ENCODE peak calls at places on chromosomes 12 and 14, in nine cellular contexts. D is Panc1, O is stomach, H is spleen, Y is HCT116, E is esophagus muscularis mucosa, U is HepG2, X is SK-N-SH, R is endothelial cell of umbilical vein. T is an unnamed sample. For H3K36me3, the result is how much of the 10 kb centered on the place peaks cover.

GRCh38 chr12:119730381-119730780 is 62.4 kb downstream of the PRKAB1 start:
- DNase-seq in D (no peak), O (no peak), H (peak), Y (no peak), E (no peak), U (no peak), X (no peak), R (no peak), T (no peak)

GRCh38 chr12:14408208-14408607 is 42.7 kb downstream of the ATF7IP start:
- DNase-seq in D (no peak), O (no peak), H (no peak), Y (no peak), E (no peak), U (no peak), X (peak), R (peak), T (no peak)

GRCh38 chr12:92290016-92290685 is 144.5 kb upstream of the BTG1 start:
- DNase-seq in D (no peak), O (no peak), H (no peak), Y (no peak), E (no peak), U (no peak), X (no peak), R (peak), T (no peak)

GRCh38 chr12:51976376-51977160 is 25.1 kb downstream of the ACVR1B start:
- DNase-seq in D (no peak), O (no peak), H (no peak), Y (no peak), E (no peak), U (peak), X (no peak), R (peak), T (no peak)

GRCh38 chr12:49626836-49627235 is 3.5 kb downstream of the PRPF40B start:
- DNase-seq in D (no peak), O (no peak), H (no peak), Y (no peak), E (no peak), U (no peak), X (no peak), R (no peak), T (no peak)

GRCh38 chr12:13343380-13343779 is 146.9 kb downstream of the EMP1 start:
- DNase-seq in D (no peak), O (no peak), H (no peak), Y (peak), E (no peak), U (no peak), X (no peak), R (no peak), T (no peak)

GRCh38 chr12:130016194-130016593 is 112.4 kb upstream of the TMEM132D start:
- DNase-seq in D (no peak), O (no peak), H (no peak), Y (no peak), E (no peak), U (no peak), X (no peak), R (no peak), T (no peak)

GRCh38 chr12:122062832-122063690 is 15.5 kb upstream of the MLXIP start:
- DNase-seq in D (no peak), O (peak), H (no peak), Y (peak), E (no peak), U (peak), X (peak), R (peak), T (peak)

GRCh38 chr14:64584185-64584584 is 34.4 kb downstream of the PPP1R36 start:
- DNase-seq in D (no peak), O (no peak), H (no peak), Y (no peak), E (no peak), U (no peak), X (no peak), R (no peak), T (no peak)

GRCh38 chr14:26282578-26282977 is 315.3 kb downstream of the NOVA1 start:
- DNase-seq in D (no peak), O (no peak), H (no peak), Y (no peak), E (no peak), U (no peak), X (no peak), R (no peak), T (peak)

GRCh38 chr14:24224618-24225071 is 7.5 kb downstream of the NEDD8 start:
- DNase-seq in D (no peak), O (no peak), H (no peak), Y (no peak), E (no peak), U (no peak), X (no peak), R (peak), T (no peak)

GRCh38 chr14:68814376-68815287 is 21.8 kb upstream of the ZFP36L1 start:
- DNase-seq in D (no peak), O (no peak), H (peak), Y (no peak), E (no peak), U (peak), X (peak), R (peak), T (no peak)

GRCh38 chr14:54299393-54300363 is 97.1 kb upstream of the CDKN3 start:
- DNase-seq in D (no peak), O (no peak), H (no peak), Y (no peak), E (no peak), U (peak), X (peak), R (peak), T (no peak)

GRCh38 chr14:65751510-65751909 is 339.0 kb downstream of the FUT8 start:
- DNase-seq in D (no peak), O (no peak), H (no peak), Y (no peak), E (no peak), U (no peak), X (no peak), R (no peak), T (no peak)

GRCh38 chr12:47547077-47547476 is 158.8 kb downstream of the RPAP3 start:
- DNase-seq in D (no peak), O (no peak), H (no peak), Y (no peak), E (peak), U (no peak), X (no peak), R (peak), T (no peak)
- H3K36me3 ChIP-seq in D (under half), O (under half), H (under half), Y (under half), E (under half), U (under half), X (under half), R (under half), T (under half)

GRCh38 chr12:124172646-124173045 is 122.2 kb upstream of the RFLNA start:
- DNase-seq in D (no peak), O (no peak), H (no peak), Y (no peak), E (no peak), U (no peak), X (no peak), R (no peak), T (no peak)

GRCh38 chr12:124173692-124174091 is 121.2 kb upstream of the RFLNA start:
- DNase-seq in D (no peak), O (no peak), H (no peak), Y (no peak), E (no peak), U (no peak), X (no peak), R (no peak), T (no peak)

GRCh38 chr12:124174406-124174805 is 120.5 kb upstream of the RFLNA start:
- DNase-seq in D (no peak), O (no peak), H (no peak), Y (no peak), E (no peak), U (no peak), X (no peak), R (peak), T (no peak)

GRCh38 chr12:124175731-124176130 is 119.2 kb upstream of the RFLNA start:
- DNase-seq in D (no peak), O (no peak), H (no peak), Y (no peak), E (no peak), U (no peak), X (no peak), R (no peak), T (no peak)

GRCh38 chr12:124174949-124175348 is 119.9 kb upstream of the RFLNA start:
- DNase-seq in D (no peak), O (no peak), H (no peak), Y (no peak), E (no peak), U (no peak), X (no peak), R (no peak), T (no peak)
- TF ChIP-seq POLR2AphosphoS5 in D (no peak), O (no peak), H (no peak), Y (no peak), E (no peak), U (no peak), X (no peak), R (no peak), T (no peak)

GRCh38 chr14:105455766-105456660 is 18.6 kb upstream of the CRIP2 start:
- DNase-seq in D (no peak), O (no peak), H (no peak), Y (no peak), E (no peak), U (no peak), X (no peak), R (no peak), T (no peak)

GRCh38 chr14:105456736-105457703 is 17.6 kb upstream of the CRIP2 start:
- DNase-seq in D (no peak), O (no peak), H (no peak), Y (no peak), E (no peak), U (no peak), X (no peak), R (no peak), T (no peak)

GRCh38 chr14:105460116-105460515 is 14.5 kb upstream of the CRIP2 start:
- DNase-seq in D (no peak), O (no peak), H (no peak), Y (no peak), E (no peak), U (no peak), X (no peak), R (no peak), T (no peak)

GRCh38 chr14:105458571-105458970 is 16.1 kb upstream of the CRIP2 start:
- DNase-seq in D (no peak), O (no peak), H (no peak), Y (no peak), E (no peak), U (no peak), X (no peak), R (no peak), T (no peak)

DNA sequence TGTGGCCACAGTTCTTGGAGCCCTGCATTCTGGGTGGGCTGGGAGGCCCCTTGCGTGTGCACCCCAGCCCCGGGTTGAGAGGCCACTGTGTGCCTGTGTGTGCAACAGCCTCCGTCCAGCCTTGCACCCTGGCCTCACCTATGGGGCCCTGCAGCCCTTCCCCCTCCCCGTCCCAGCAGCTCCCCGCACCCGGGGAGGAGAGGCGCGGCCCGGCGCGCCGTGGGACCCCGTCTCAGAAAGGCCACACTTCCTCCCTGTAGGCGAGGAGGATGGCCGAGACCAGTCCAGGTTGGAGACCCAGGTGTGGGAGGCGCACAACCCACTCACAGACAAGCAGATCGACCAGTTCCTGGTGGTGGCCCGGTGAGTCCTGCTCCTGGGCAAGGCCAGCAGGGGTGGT is 16.6 kb upstream of the CRIP2 start:
- DNase-seq in D (no peak), O (no peak), H (no peak), Y (no peak), E (no peak), U (no peak), X (no peak), R (no peak), T (no peak)
- H3K36me3 ChIP-seq in D (under half), O (half or more), H (half or more), Y (under half), E (half or more), U (under half), X (half or more), R (under half), T (under half)

DNA sequence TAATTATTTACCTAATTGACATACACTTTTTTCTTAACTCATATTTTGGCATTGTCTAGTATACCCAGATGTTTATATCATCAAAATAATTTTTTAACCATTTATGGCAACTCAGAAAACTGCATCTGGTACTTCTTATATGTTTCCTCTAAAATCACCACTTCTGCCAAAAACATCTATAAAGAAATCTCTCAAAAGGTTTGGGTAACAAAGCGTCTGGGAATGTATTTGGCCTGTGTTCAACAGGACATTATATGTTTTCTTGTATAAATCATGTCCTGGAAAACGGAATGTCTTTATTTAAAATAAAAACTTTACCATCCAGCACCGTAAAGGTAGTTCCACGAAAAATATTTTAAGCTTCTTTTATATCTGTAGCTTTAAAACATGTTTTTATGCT is 36.1 kb upstream of the FBLN5 start:
- DNase-seq in D (no peak), O (no peak), H (no peak), Y (no peak), E (no peak), U (no peak), X (no peak), R (peak), T (no peak)
- TF ChIP-seq POLR2AphosphoS5 in D (no peak), O (no peak), H (no peak), Y (no peak), E (no peak), U (no peak), X (no peak), R (no peak), T (no peak)

DNA sequence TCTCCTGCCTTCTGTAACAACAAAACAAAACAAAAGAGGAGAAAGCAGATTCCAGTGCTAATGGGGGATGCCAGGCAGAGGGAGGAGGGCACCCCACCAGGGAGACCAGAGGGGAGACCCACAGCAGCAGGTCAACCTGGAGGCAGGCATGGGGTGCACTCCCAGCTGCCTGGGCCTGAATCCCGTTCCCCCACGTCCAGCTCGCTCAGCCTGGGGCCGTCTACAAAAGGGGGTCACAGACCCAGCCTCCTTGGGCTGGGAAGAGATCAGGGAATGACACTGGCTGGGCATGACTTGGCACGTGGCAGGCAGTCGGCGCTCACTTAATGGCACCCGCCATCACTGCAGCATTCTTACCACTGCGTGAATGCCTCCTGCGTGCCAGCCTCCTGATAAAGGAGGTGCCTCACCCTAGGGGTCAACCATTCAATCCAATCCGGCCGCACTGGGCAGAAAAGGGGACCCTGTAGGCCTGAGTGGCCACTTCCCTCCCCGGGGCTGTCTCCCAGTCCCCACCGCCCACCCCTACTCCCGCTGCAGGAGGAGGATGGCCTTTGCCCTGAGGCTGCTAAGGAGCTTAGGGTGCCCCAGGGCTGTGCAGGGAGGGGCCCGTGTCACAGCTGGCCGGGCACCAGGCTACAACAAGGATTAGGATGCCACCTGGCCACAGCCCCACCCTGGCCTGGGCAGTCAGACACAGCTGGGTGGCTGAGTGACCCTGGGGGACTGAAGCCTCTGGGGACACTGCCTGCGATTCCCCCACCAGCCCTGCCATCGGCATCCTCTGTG is 87.5 kb downstream of the NCOR2 start:
- DNase-seq in D (no peak), O (no peak), H (peak), Y (no peak), E (no peak), U (no peak), X (no peak), R (no peak), T (no peak)
- H3K36me3 ChIP-seq in D (under half), O (half or more), H (half or more), Y (under half), E (half or more), U (under half), X (under half), R (under half), T (under half)

GRCh38 chr12:6662906-6663742 is at the start of gene ING4:
- DNase-seq in D (peak), O (peak), H (peak), Y (peak), E (peak), U (peak), X (peak), R (peak), T (peak)

GRCh38 chr12:6662602-6662905 is 365 bp downstream of the ING4 start:
- DNase-seq in D (no peak), O (no peak), H (no peak), Y (no peak), E (no peak), U (no peak), X (peak), R (no peak), T (no peak)

GRCh38 chr12:6666211-6666610 is 3.3 kb upstream of the ING4 start:
- DNase-seq in D (no peak), O (no peak), H (no peak), Y (no peak), E (no peak), U (no peak), X (no peak), R (no peak), T (no peak)

GRCh38 chr12:6667559-6668210 is 4.8 kb upstream of the ING4 start:
- DNase-seq in D (no peak), O (no peak), H (no peak), Y (peak), E (no peak), U (no peak), X (no peak), R (no peak), T (no peak)

GRCh38 chr12:6664902-6665301 is 2.0 kb upstream of the ING4 start:
- DNase-seq in D (no peak), O (no peak), H (no peak), Y (no peak), E (no peak), U (no peak), X (no peak), R (no peak), T (no peak)
- TF ChIP-seq POLR2AphosphoS5 in D (no peak), O (no peak), H (no peak), Y (no peak), E (no peak), U (no peak), X (no peak), R (no peak), T (no peak)

T was measured in prostate gland.